ENCODE peak calls at places on chromosome 22, in four cellular contexts. I is HepG2, M is H1, Q is K562. N is an unnamed sample.

GRCh38 chr22:33722817-33723216 is 197.5 kb downstream of the LARGE1 start:
- DNase-seq in I (no peak), M (no peak), Q (no peak), N (no peak)

GRCh38 chr22:42432818-42433217 is 615 bp upstream of the NFAM1 start:
- DNase-seq in I (no peak), M (no peak), Q (no peak), N (no peak)

GRCh38 chr22:19848298-19849224 is 6.1 kb downstream of the GNB1L start:
- DNase-seq in I (no peak), M (no peak), Q (peak; percentile 82), N (peak; percentile 20)

GRCh38 chr22:19679476-19680099 is 34.7 kb upstream of the SEPTIN5 start:
- DNase-seq in I (no peak), M (peak; percentile 96), Q (peak; percentile 98), N (peak; percentile 7)

GRCh38 chr22:38935616-38936015 is 21.8 kb upstream of the APOBEC3A start:
- DNase-seq in I (no peak), M (no peak), Q (no peak), N (no peak)

GRCh38 chr22:42194953-42195352 is 64.3 kb upstream of the CYP2D6 start:
- DNase-seq in I (no peak), M (no peak), Q (no peak), N (no peak)

GRCh38 chr22:32836286-32836859 is 34.9 kb downstream of the TIMP3 start:
- DNase-seq in I (peak; percentile 11), M (no peak), Q (peak; percentile 54), N (peak; percentile 5)

GRCh38 chr22:34645375-34645774 is 420.6 kb upstream of the ISX start:
- DNase-seq in I (peak; percentile 5), M (peak; percentile 48), Q (no peak), N (no peak)

GRCh38 chr22:37818397-37819099 is 4.6 kb upstream of the GALR3 start:
- DNase-seq in I (no peak), M (peak; percentile 81), Q (no peak), N (no peak)
- TF ChIP-seq PHF8 in I (no peak), M (no peak), Q (no peak), N (no peak)

DNA sequence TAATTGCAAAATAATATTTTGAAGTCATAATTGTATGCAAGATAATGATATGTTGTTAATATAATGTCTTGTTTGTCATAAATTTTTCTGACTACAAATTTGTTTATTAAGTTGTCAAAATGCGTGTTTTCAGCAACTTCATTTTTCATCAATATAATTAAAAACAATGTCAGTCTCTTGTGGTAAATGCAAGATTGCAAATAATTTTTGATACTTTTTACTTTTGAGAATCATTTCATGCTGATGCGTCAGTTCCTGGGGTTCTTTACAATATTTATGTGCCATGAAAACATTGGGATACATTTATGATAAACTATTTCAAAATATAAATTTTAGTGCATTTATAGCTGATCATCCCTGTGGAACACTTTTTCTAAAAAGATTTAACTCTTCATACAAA is 1504.8 kb downstream of the BRD1 start:
- DNase-seq in I (no peak), M (no peak), Q (no peak), N (no peak)
- TF ChIP-seq CEBPB in I (no peak), M (no peak), Q (no peak), N (no peak)

DNA sequence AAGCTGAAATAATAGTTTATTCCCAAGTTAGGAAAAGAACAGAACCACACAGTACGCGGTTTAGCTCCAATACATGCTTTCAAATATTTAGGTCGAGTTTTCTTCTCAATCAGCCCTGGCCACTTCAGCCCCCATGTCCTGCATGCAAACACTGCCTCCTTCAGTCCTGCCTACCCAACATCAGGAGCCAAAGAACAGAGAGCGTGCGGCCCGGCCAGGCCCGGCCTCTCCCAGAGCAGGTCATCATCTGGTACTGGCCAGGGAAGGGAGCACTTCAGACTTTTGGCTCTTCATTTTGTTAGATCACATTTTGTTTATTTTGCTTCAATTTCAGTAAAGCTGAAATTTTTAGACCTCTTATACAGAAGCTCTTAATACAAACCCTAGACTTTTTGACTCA is 6.7 kb downstream of the BRD1 start:
- DNase-seq in I (no peak), M (no peak), Q (no peak), N (no peak)
- TF ChIP-seq PHF8 in I (no peak), M (no peak), Q (no peak), N (no peak)

DNA sequence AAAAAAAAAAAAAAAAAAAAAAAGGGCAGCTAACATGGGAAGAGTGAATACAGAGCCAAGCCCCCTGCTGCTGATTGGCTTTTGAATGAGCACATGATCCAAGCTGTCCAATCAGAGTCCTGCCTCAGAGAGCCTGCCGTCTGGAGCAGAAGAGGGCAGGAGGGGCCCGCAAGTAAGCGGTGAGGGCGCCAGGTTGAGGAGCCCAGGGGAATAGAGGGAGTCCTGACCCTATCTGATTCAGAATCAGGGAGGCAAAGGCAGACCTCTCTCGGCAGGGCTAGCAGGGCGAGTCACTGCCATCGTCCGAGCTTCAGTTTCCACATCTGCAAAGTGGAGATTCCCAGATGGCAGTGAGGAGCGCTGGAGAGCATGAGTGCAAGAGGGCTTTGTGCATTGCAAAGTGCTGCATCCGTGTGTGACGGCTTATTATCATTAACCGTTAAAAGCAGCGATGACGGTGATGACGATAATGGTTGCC is 68.8 kb upstream of the ATXN10 start:
- DNase-seq in I (peak; percentile 24), M (peak; percentile 73), Q (peak; percentile 89), N (peak; percentile 82)
- TF ChIP-seq CEBPB in I (no peak), M (no peak), Q (no peak), N (no peak)

GRCh38 chr22:40194656-40195055 is 16.9 kb downstream of the TNRC6B start:
- DNase-seq in I (no peak), M (no peak), Q (no peak), N (no peak)

GRCh38 chr22:40193429-40194421 is 16.0 kb downstream of the TNRC6B start:
- DNase-seq in I (no peak), M (peak; percentile 63), Q (no peak), N (peak; percentile 5)

GRCh38 chr22:40199852-40200251 is 22.1 kb downstream of the TNRC6B start:
- DNase-seq in I (no peak), M (no peak), Q (no peak), N (no peak)

GRCh38 chr22:40199223-40199622 is 21.5 kb downstream of the TNRC6B start:
- DNase-seq in I (no peak), M (no peak), Q (no peak), N (no peak)

DNA sequence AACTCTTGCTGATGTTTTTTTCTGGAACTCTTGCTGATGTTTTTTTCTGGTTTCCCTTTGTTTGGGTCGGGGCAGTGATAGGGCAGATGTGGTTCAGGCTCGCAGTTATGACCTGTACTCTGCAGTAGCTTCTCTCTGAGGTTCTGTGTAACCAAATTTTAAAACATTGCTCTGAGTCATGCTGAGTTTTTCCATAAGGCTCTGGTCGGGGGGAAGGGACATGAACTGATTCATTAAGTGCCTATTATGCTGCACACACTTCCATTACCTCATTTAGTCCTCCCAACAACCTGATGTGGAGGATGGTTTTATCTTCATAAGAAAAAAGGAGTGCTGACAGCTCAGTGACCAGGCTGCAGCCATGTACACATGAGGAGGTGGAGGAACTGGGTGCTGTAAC is 18.9 kb downstream of the TNRC6B start:
- DNase-seq in I (no peak), M (no peak), Q (no peak), N (peak; percentile 6)
- TF ChIP-seq PHF8 in I (no peak), M (no peak), Q (no peak), N (no peak)

N was measured in A549.